ENCODE peak calls at places on chromosomes 16 and 17, in six cellular contexts. X is B cell; D is activated naive CD4-positive, alpha-beta T cell treated with anti-CD3 and anti-CD28 coated beads, Interleukin-2, amount 50 U/mL, for 72 hours; N is anterior cingulate cortex; U is activated CD4-positive, alpha-beta T cell treated with anti-CD3 and anti-CD28 coated beads, Interleukin-2, amount 50 U/mL, for 1 hour; J is stimulated activated CD8-positive, alpha-beta memory T cell treated with anti-CD3 and anti-CD28 coated beads, Interleukin-7, amount 100 ng/mL, for 24 hours. W is an unnamed sample.

GRCh38 chr17:15409721-15410247 is 57.6 kb downstream of the CDRT4 start:
- DNase-seq in X (no peak), D (no peak), N (no peak), U (no peak), J (no peak), W (peak; percentile 81)

GRCh38 chr17:16407911-16408588 is 7.3 kb upstream of the TRPV2 start:
- DNase-seq in X (peak; percentile 63), D (no peak), N (no peak), U (no peak), J (no peak), W (peak; percentile 76)

GRCh38 chr16:30351001-30351441 is 4.1 kb downstream of the CD2BP2 start:
- DNase-seq in X (no peak), D (no peak), N (no peak), U (no peak), J (no peak), W (no peak)

GRCh38 chr17:43732961-43733360 is 25.6 kb downstream of the SOST start:
- DNase-seq in X (no peak), D (no peak), N (no peak), U (no peak), J (no peak), W (no peak)

GRCh38 chr16:19177111-19177747 is 9.2 kb downstream of the SYT17 start:
- DNase-seq in X (no peak), D (no peak), N (no peak), U (no peak), J (no peak), W (no peak)

GRCh38 chr16:52212841-52213240 is 334.1 kb downstream of the TOX3 start:
- DNase-seq in X (no peak), D (no peak), N (no peak), U (no peak), J (no peak), W (no peak)

GRCh38 chr16:74226361-74226979 is 70.1 kb upstream of the PSMD7 start:
- DNase-seq in X (no peak), D (no peak), N (no peak), U (no peak), J (no peak), W (no peak)

GRCh38 chr17:43846221-43846712 is 709 bp upstream of the CD300LG start:
- DNase-seq in X (peak; percentile 69), D (peak; percentile 96), N (peak; percentile 23), U (peak; percentile 74), J (peak; percentile 74), W (peak; percentile 80)

GRCh38 chr16:1145383-1146100 is 7.4 kb upstream of the CACNA1H start:
- DNase-seq in X (no peak), D (no peak), N (no peak), U (no peak), J (no peak), W (no peak)

GRCh38 chr16:81001330-81001729 is 5.4 kb downstream of the CMC2 start:
- DNase-seq in X (no peak), D (no peak), N (no peak), U (no peak), J (no peak), W (no peak)

GRCh38 chr17:38459556-38459955 is 31.3 kb downstream of the ARHGAP23 start:
- DNase-seq in X (no peak), D (no peak), N (no peak), U (no peak), J (no peak), W (no peak)

GRCh38 chr16:16018705-16019104 is 69.3 kb downstream of the ABCC1 start:
- DNase-seq in X (no peak), D (no peak), N (no peak), U (no peak), J (no peak), W (no peak)

GRCh38 chr17:73189417-73190099 is 3.3 kb upstream of the COG1 start:
- DNase-seq in X (no peak), D (no peak), N (peak; percentile 38), U (no peak), J (no peak), W (no peak)

GRCh38 chr16:88927010-88927409 is 50.0 kb downstream of the CBFA2T3 start:
- DNase-seq in X (no peak), D (no peak), N (no peak), U (no peak), J (no peak), W (no peak)

GRCh38 chr16:27156531-27156930 is 46.8 kb upstream of the KDM8 start:
- DNase-seq in X (no peak), D (no peak), N (no peak), U (no peak), J (no peak), W (no peak)

GRCh38 chr17:38672788-38673713 is 1.7 kb downstream of the EPOP start:
- DNase-seq in X (no peak), D (no peak), N (no peak), U (no peak), J (no peak), W (no peak)

GRCh38 chr16:73191111-73192046 is 143.5 kb upstream of the ZFHX3 start:
- DNase-seq in X (no peak), D (no peak), N (no peak), U (no peak), J (no peak), W (no peak)

GRCh38 chr16:17331991-17332390 is 138.8 kb downstream of the XYLT1 start:
- DNase-seq in X (no peak), D (no peak), N (no peak), U (no peak), J (no peak), W (no peak)

GRCh38 chr16:19926449-19927390 is 42.1 kb upstream of the GPRC5B start:
- DNase-seq in X (no peak), D (no peak), N (no peak), U (no peak), J (no peak), W (no peak)

GRCh38 chr17:62627219-62627903 is at the start of gene MRC2:
- DNase-seq in X (no peak), D (peak; percentile 41), N (no peak), U (no peak), J (no peak), W (peak; percentile 87)

GRCh38 chr17:75124041-75124818 is 7.3 kb downstream of the NT5C start:
- DNase-seq in X (no peak), D (peak; percentile 21), N (no peak), U (peak; percentile 55), J (peak; percentile 21), W (peak; percentile 78)

W was measured in right atrium auricular region.